ENCODE peak calls at places on chromosomes 5 and 9, in seven cellular contexts. T is breast epithelium, G is GM23338, C is Peyer's patch, S is stomach, V is H1, B is cardiac muscle cell. A is an unnamed sample.
A peak's percentile ranks its signal among the peaks of the same experiment; 100 is the strongest.

GRCh38 chr5:154408806-154409205 is 37.0 kb upstream of the SAP30L start:
- DNase-seq in S (no peak), V (no peak), T (no peak), C (no peak), G (no peak), B (no peak), A (no peak)

GRCh38 chr5:88390007-88390385 is 121.4 kb upstream of the TMEM161B start:
- DNase-seq in T (no peak), B (no peak), C (no peak), V (no peak), G (no peak), S (no peak), A (no peak)

GRCh38 chr5:157370967-157371366 is 89.0 kb upstream of the NIPAL4 start:
- DNase-seq in V (no peak), S (no peak), B (peak; percentile 73), C (no peak), T (no peak), G (peak; percentile 55), A (no peak)

GRCh38 chr9:16352791-16353401 is 517.6 kb downstream of the BNC2 start:
- DNase-seq in C (no peak), S (no peak), V (no peak), T (no peak), G (no peak), B (no peak), A (no peak)

GRCh38 chr9:136676920-136677686 is 10.2 kb downstream of the AGPAT2 start:
- DNase-seq in V (no peak), C (no peak), B (no peak), S (no peak), G (no peak), T (no peak), A (no peak)

GRCh38 chr9:127154390-127155191 is 32.2 kb upstream of the ANGPTL2 start:
- DNase-seq in B (no peak), V (no peak), T (no peak), C (no peak), G (no peak), S (peak; percentile 24), A (no peak)

GRCh38 chr9:79877943-79878612 is 306.3 kb downstream of the TLE4 start:
- DNase-seq in V (no peak), T (no peak), G (no peak), S (no peak), B (no peak), C (no peak), A (no peak)

GRCh38 chr5:55535199-55535905 is 588 bp upstream of the PLPP1 start:
- DNase-seq in G (peak; percentile 70), V (peak; percentile 17), S (no peak), B (no peak), T (no peak), C (no peak), A (no peak)

GRCh38 chr9:122213589-122214413 is 15.0 kb downstream of the LHX6 start:
- DNase-seq in G (peak; percentile 95), T (no peak), C (no peak), V (peak; percentile 87), S (peak; percentile 63), B (peak; percentile 87), A (peak; percentile 95)

GRCh38 chr5:67774153-67774552 is 441.4 kb upstream of the PIK3R1 start:
- DNase-seq in C (no peak), B (no peak), G (no peak), V (no peak), T (no peak), S (no peak), A (no peak)

GRCh38 chr9:105693435-105694275 is 686 bp upstream of the TMEM38B start:
- DNase-seq in T (no peak), G (peak; percentile 28), B (no peak), V (no peak), S (no peak), C (no peak), A (no peak)

GRCh38 chr5:55456216-55456895 is 78.4 kb downstream of the PLPP1 start:
- DNase-seq in V (no peak), S (no peak), G (no peak), B (no peak), C (no peak), T (no peak), A (no peak)

GRCh38 chr9:115146581-115147021 is 28.6 kb upstream of the TNC start:
- DNase-seq in G (no peak), T (no peak), V (no peak), S (no peak), C (no peak), B (no peak), A (no peak)

GRCh38 chr9:3492214-3492613 is 33.6 kb downstream of the RFX3 start:
- DNase-seq in C (no peak), B (no peak), T (no peak), G (no peak), V (no peak), S (no peak), A (no peak)

GRCh38 chr9:82621446-82621845 is 441.5 kb downstream of the RASEF start:
- DNase-seq in C (no peak), G (no peak), T (no peak), S (no peak), V (no peak), B (no peak), A (no peak)

GRCh38 chr5:44321176-44321575 is 68.0 kb downstream of the FGF10 start:
- DNase-seq in S (no peak), V (no peak), T (no peak), G (no peak), C (no peak), B (no peak), A (no peak)

GRCh38 chr9:120336021-120336752 is 243.8 kb downstream of the CDK5RAP2 start:
- DNase-seq in G (no peak), C (no peak), S (peak; percentile 42), B (no peak), V (no peak), T (no peak), A (no peak)

GRCh38 chr9:38251461-38251860 is 141.0 kb upstream of the ALDH1B1 start:
- DNase-seq in S (no peak), V (no peak), T (no peak), B (no peak), G (no peak), C (no peak), A (no peak)

GRCh38 chr9:7523644-7524043 is 275.9 kb downstream of the DMAC1 start:
- DNase-seq in C (no peak), B (no peak), V (no peak), S (no peak), G (peak; percentile 41), T (no peak), A (no peak)

GRCh38 chr9:114880276-114880891 is 50.0 kb downstream of the TNFSF8 start:
- DNase-seq in G (no peak), C (no peak), B (no peak), S (no peak), V (no peak), T (no peak), A (no peak)

GRCh38 chr9:113515862-113516261 is 52.3 kb downstream of the RGS3 start:
- DNase-seq in V (no peak), B (no peak), T (no peak), C (no peak), G (no peak), S (no peak), A (no peak)
- H3K4me1 ChIP-seq in V (no peaks in the 10 kb centered on the region), B (peaks cover 12% of the 10 kb centered on the region), T (no peaks in the 10 kb centered on the region), C (peaks cover 15% of the 10 kb centered on the region), G (no peaks in the 10 kb centered on the region), S (peaks cover 35% of the 10 kb centered on the region), A (peaks cover 8% of the 10 kb centered on the region)

DNA sequence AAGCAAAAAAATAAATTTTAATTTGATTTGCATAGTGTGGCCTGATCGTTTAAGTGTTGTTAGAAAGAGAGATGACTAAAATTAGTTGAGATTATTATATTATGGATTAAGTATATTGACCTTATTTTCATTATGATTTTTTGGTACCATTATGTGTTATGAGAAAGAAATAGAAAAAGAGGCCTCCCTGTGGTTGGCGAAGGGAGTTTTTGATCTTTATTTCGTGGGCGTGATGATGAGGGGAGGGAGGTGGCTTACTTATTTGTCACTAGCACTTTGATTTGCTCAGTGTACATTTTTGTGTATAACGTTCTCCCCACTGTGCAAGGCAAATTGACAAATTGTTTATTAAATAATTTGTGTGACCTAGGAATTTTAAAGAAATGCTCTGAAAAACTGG is 2.8 kb downstream of the DAPK1 start:
- DNase-seq in C (no peak), S (no peak), T (no peak), V (no peak), B (no peak), G (no peak), A (no peak)
- H3K4me3 ChIP-seq in C (no peak overlapping the region), S (peak overlapping the region; percentile 90), T (no peak overlapping the region), V (peak overlapping the region; percentile 83), B (no peak overlapping the region), G (peak overlapping the region; percentile 91), A (no peak overlapping the region)

GRCh38 chr5:11247224-11247623 is 486.2 kb upstream of the DAP start:
- DNase-seq in S (no peak), V (no peak), G (peak; percentile 40), B (no peak), C (no peak), T (no peak), A (no peak)

GRCh38 chr5:11251242-11251641 is 490.2 kb upstream of the DAP start:
- DNase-seq in B (no peak), V (no peak), S (no peak), C (no peak), G (peak; percentile 9), T (no peak), A (no peak)

GRCh38 chr5:11252523-11252922 is 491.5 kb upstream of the DAP start:
- DNase-seq in T (no peak), B (no peak), C (no peak), G (no peak), S (no peak), V (no peak), A (no peak)

GRCh38 chr5:11248958-11249357 is 487.9 kb upstream of the DAP start:
- DNase-seq in T (no peak), G (no peak), C (no peak), V (no peak), S (no peak), B (no peak), A (no peak)
- H3K4me1 ChIP-seq in T (no peaks in the 10 kb centered on the region), G (peaks cover 8% of the 10 kb centered on the region), C (no peaks in the 10 kb centered on the region), V (no peaks in the 10 kb centered on the region), S (no peaks in the 10 kb centered on the region), B (no peaks in the 10 kb centered on the region), A (peaks cover 30% of the 10 kb centered on the region)

GRCh38 chr9:77906991-77907390 is 124.6 kb downstream of the GNAQ start:
- DNase-seq in V (no peak), C (no peak), B (no peak), T (no peak), S (no peak), G (no peak), A (no peak)

GRCh38 chr9:77910216-77910615 is 121.4 kb downstream of the GNAQ start:
- DNase-seq in T (no peak), C (no peak), B (no peak), S (no peak), G (no peak), V (no peak), A (no peak)

GRCh38 chr9:77908293-77908692 is 123.3 kb downstream of the GNAQ start:
- DNase-seq in G (no peak), T (no peak), V (no peak), S (no peak), C (no peak), B (no peak), A (no peak)

GRCh38 chr9:77907581-77907980 is 124.0 kb downstream of the GNAQ start:
- DNase-seq in T (no peak), G (no peak), V (no peak), S (no peak), C (no peak), B (no peak), A (no peak)

DNA sequence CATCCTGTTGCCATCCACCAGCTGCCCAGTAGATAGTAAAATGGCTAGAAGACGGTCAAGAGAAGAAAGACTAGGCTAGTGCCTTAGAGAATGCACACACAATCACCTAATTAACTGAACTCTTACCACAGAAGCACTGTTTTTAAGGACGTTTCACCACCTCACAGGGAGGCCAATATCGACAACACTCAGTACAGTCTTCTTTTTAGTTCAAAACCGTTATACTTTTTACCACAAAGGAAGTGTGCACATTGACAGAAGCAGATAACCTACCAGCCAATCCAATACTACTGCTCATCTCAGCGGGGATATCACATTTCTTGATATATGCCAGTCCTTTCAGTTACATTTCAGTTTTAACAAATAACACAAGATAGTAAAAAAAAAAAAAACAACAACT is 122.3 kb downstream of the GNAQ start:
- DNase-seq in T (no peak), G (no peak), C (no peak), S (no peak), V (no peak), B (no peak), A (no peak)
- H3K4me3 ChIP-seq in T (no peak overlapping the region), G (no peak overlapping the region), C (no peak overlapping the region), S (no peak overlapping the region), V (no peak overlapping the region), B (no peak overlapping the region), A (no peak overlapping the region)